ENCODE peak calls at places on chromosomes 16 and 17, in six cellular contexts. H is dorsolateral prefrontal cortex, I is left lung, G is psoas muscle, S is spleen, T is astrocyte of the cerebellum. Z is an unnamed sample.

GRCh38 chr16:10517868-10518267 is 62.5 kb downstream of the EMP2 start:
- DNase-seq in H (no peak), I (no peak), G (no peak), S (no peak), T (no peak), Z (no peak)

GRCh38 chr16:51144203-51144602 is 6.9 kb downstream of the SALL1 start:
- DNase-seq in H (no peak), I (no peak), G (no peak), S (no peak), T (no peak), Z (no peak)

GRCh38 chr17:65104541-65104940 is 32.6 kb upstream of the RGS9 start:
- DNase-seq in H (no peak), I (no peak), G (no peak), S (no peak), T (no peak), Z (no peak)

GRCh38 chr16:87930456-87930855 is 5.9 kb downstream of the CA5A start:
- DNase-seq in H (no peak), I (no peak), G (no peak), S (no peak), T (no peak), Z (no peak)

GRCh38 chr17:9105068-9105868 is 84.0 kb downstream of the NTN1 start:
- DNase-seq in H (no peak), I (no peak), G (no peak), S (no peak), T (no peak), Z (no peak)

GRCh38 chr17:67461228-67461780 is 84.2 kb downstream of the PITPNC1 start:
- DNase-seq in H (no peak), I (no peak), G (no peak), S (no peak), T (no peak), Z (no peak)

GRCh38 chr17:71983828-71984227 is 137.0 kb upstream of the SOX9 start:
- DNase-seq in H (no peak), I (no peak), G (no peak), S (no peak), T (no peak), Z (no peak)

GRCh38 chr16:50476486-50477260 is 71.5 kb upstream of the NKD1 start:
- DNase-seq in H (no peak), I (no peak), G (no peak), S (no peak), T (no peak), Z (no peak)

GRCh38 chr16:9484436-9484835 is 393.0 kb downstream of the HAPSTR1 start:
- DNase-seq in H (no peak), I (no peak), G (no peak), S (no peak), T (no peak), Z (no peak)

GRCh38 chr16:53099318-53100130 is 44.7 kb downstream of the CHD9 start:
- DNase-seq in H (peak), I (peak), G (peak), S (peak), T (peak), Z (no peak)

GRCh38 chr17:41483991-41484826 is 3.3 kb upstream of the KRT35 start:
- DNase-seq in H (no peak), I (no peak), G (no peak), S (no peak), T (no peak), Z (no peak)

GRCh38 chr17:61394630-61395408 is 4.8 kb upstream of the TBX2 start:
- DNase-seq in H (no peak), I (peak), G (peak), S (no peak), T (no peak), Z (no peak)

GRCh38 chr17:67492824-67493490 is 115.9 kb downstream of the PITPNC1 start:
- DNase-seq in H (peak), I (no peak), G (no peak), S (no peak), T (no peak), Z (no peak)

GRCh38 chr17:76025294-76025693 is 1.8 kb downstream of the EVPL start:
- DNase-seq in H (no peak), I (no peak), G (no peak), S (no peak), T (no peak), Z (no peak)

GRCh38 chr16:67336111-67336510 is 9.5 kb downstream of the LRRC36 start:
- DNase-seq in H (no peak), I (no peak), G (no peak), S (no peak), T (no peak), Z (no peak)

GRCh38 chr17:41663451-41664171 is 25.1 kb upstream of the EIF1 start:
- DNase-seq in H (no peak), I (no peak), G (peak), S (no peak), T (no peak), Z (no peak)

GRCh38 chr16:50323335-50324011 is 45.3 kb downstream of the BRD7 start:
- DNase-seq in H (no peak), I (no peak), G (no peak), S (peak), T (no peak), Z (no peak)

GRCh38 chr16:83940630-83941378 is 12.2 kb upstream of the OSGIN1 start:
- DNase-seq in H (no peak), I (peak), G (no peak), S (no peak), T (no peak), Z (no peak)

GRCh38 chr17:31789707-31790505 is 69.1 kb downstream of the COPRS start:
- DNase-seq in H (no peak), I (no peak), G (no peak), S (no peak), T (no peak), Z (no peak)

GRCh38 chr16:85187002-85187401 is 74.7 kb upstream of the CIBAR2 start:
- DNase-seq in H (no peak), I (peak), G (peak), S (no peak), T (no peak), Z (no peak)

GRCh38 chr17:4310349-4311060 is 46.7 kb upstream of the ANKFY1 start:
- DNase-seq in H (peak), I (no peak), G (no peak), S (no peak), T (peak), Z (no peak)

GRCh38 chr17:1967092-1967662 is 58.0 kb downstream of the RTN4RL1 start:
- DNase-seq in H (no peak), I (no peak), G (no peak), S (no peak), T (no peak), Z (no peak)

GRCh38 chr17:46772013-46772878 is 46.2 kb downstream of the WNT3 start:
- DNase-seq in H (peak), I (peak), G (peak), S (no peak), T (no peak), Z (no peak)
- TF ChIP-seq CTCF in H (no peak), I (no peak), G (no peak), S (no peak), T (no peak), Z (no peak)

DNA sequence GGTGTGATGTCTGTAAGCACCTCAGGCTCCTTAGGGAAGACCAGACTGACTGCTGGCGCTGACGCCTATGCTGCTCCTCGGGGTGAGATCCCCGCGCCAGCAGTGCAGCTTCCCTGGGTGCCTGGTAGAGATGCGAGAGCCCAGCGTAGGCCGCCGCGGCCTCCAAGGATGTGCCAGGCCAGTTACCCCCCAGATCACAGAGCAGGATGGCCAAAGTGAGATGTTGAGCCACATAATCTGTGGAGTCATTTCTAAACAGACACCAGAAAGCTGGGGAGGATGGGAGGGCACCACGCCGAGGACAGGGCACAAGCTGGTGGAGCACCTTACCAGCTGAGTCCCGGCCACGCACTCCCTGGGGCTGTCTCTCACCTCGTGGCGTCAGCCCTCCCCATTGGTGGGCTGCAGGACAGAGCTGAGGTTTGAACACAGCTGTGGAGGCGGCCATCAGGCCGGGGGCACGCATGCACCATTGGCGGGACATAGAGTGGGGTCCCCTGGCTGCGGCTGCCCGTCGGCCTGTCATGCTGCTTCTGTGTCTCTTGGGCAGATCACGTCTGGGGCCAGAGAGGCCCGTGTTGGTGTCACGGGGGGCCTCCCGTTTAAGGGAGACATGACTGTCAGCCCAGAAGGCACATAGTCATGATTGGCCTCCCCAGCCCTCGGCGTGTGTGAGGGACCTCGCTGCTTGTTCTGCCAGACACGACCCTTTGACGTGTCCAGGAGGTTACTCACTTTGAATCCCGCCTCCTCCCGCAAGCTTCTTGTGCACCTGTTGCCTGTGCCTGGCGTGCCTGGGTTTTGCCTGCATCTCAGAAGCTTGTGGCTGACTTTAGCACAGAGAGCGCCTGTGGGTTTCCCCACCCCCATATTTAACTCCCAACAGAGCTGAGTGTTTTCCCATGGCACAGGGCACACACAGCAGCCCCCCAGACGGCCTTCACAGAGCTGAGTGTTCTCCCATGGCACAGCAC is 21.9 kb downstream of the MAPK8IP3 start:
- DNase-seq in H (no peak), I (no peak), G (no peak), S (no peak), T (no peak), Z (no peak)
- H3K4me3 ChIP-seq in H (no peak), I (no peak), G (no peak), S (no peak), T (no peak), Z (no peak)

DNA sequence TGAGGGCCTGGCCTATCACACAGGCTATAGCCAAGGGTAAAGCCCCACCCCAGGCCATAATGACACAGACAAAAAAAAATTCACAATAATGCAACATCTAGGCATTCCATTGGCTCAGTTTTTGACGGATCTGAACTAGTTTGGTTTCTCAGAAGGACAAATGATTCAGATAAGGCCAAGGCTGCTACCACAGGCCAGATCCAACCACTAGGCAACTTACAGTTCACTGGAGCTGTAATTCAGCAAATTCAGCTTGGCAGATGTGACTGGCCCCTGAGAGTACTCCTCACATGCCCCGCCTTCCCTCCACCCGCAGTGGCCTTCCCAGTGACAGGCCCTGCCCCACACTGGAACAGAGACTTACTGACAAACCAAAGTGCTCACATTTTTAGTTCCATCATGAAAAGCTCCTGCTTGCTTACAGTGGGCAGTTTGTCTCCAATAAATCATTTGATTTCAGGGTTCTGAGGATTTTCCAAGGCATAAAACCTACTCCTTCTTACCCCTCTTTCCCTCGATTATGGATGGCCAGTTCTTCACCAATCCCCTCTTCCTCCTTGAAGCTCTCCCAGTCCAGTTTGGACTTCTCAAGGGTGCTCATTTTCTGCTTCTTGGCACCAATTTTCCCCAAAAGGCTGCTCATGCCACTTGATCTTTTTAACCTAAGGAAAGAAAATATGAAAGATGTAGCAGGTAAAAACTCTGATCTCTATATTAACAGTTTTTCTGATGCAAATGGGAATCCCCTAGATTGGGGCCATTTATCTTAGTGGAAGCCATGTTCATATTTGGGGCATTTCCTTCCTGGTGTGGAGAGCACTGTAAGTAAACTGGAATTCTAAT is 53.3 kb upstream of the BCAR1 start:
- DNase-seq in H (peak), I (no peak), G (no peak), S (peak), T (peak), Z (peak)
- TF ChIP-seq CTCF in H (no peak), I (no peak), G (no peak), S (no peak), T (no peak), Z (no peak)

GRCh38 chr17:81517009-81517338 is 4.4 kb upstream of the ACTG1 start:
- DNase-seq in H (no peak), I (no peak), G (no peak), S (no peak), T (no peak), Z (no peak)
- H3K4me3 ChIP-seq in H (no peak), I (no peak), G (peak), S (no peak), T (peak), Z (peak)

GRCh38 chr17:43003542-43004172 is 2.9 kb upstream of the IFI35 start:
- DNase-seq in H (no peak), I (no peak), G (peak), S (no peak), T (no peak), Z (no peak)
- TF ChIP-seq CTCF in H (no peak), I (no peak), G (no peak), S (no peak), T (no peak), Z (no peak)